ENCODE peak calls at places on chromosomes 6 and 20, in six cellular contexts. T, N, I, Y, C and V are unnamed samples.

GRCh38 chr20:31542201-31542842 is 28.1 kb downstream of the HM13 start:
- DNase-seq in T (no peak), N (no peak), I (no peak), Y (no peak), C (no peak), V (no peak)

GRCh38 chr20:59818911-59819310 is 114.5 kb downstream of the SYCP2 start:
- DNase-seq in T (no peak), N (no peak), I (no peak), Y (no peak), C (no peak), V (no peak)

GRCh38 chr6:46490425-46491200 is 636 bp downstream of the RCAN2 start:
- DNase-seq in T (no peak), N (no peak), I (no peak), Y (no peak), C (peak), V (no peak)

GRCh38 chr20:35492352-35492751 is 37.0 kb downstream of the CEP250 start:
- DNase-seq in T (no peak), N (no peak), I (no peak), Y (no peak), C (no peak), V (no peak)

GRCh38 chr6:28985396-28986164 is 19.5 kb downstream of the ZNF311 start:
- DNase-seq in T (peak), N (peak), I (peak), Y (peak), C (no peak), V (peak)

GRCh38 chr6:157258878-157259277 is 64.4 kb downstream of the TMEM242 start:
- DNase-seq in T (no peak), N (no peak), I (no peak), Y (no peak), C (no peak), V (no peak)

GRCh38 chr6:140366991-140367390 is 992.5 kb upstream of the CITED2 start:
- DNase-seq in T (no peak), N (no peak), I (no peak), Y (no peak), C (no peak), V (peak)

GRCh38 chr6:39153766-39154397 is 38.9 kb upstream of the SAYSD1 start:
- DNase-seq in T (no peak), N (no peak), I (no peak), Y (no peak), C (no peak), V (no peak)

GRCh38 chr20:32702706-32703425 is 29.1 kb upstream of the C20orf203 start:
- DNase-seq in T (no peak), N (no peak), I (no peak), Y (no peak), C (no peak), V (no peak)

GRCh38 chr20:63090682-63091571 is 84.2 kb upstream of the BHLHE23 start:
- DNase-seq in T (no peak), N (no peak), I (no peak), Y (no peak), C (no peak), V (no peak)

GRCh38 chr6:3209114-3210023 is 18.1 kb downstream of the TUBB2B start:
- DNase-seq in T (peak), N (peak), I (peak), Y (peak), C (peak), V (peak)

GRCh38 chr20:50464026-50464724 is 46.0 kb upstream of the PTPN1 start:
- DNase-seq in T (peak), N (no peak), I (peak), Y (no peak), C (peak), V (peak)

GRCh38 chr20:53752971-53753879 is 159.6 kb upstream of the ZNF217 start:
- DNase-seq in T (peak), N (no peak), I (no peak), Y (no peak), C (peak), V (peak)

GRCh38 chr20:9323622-9324021 is 190.8 kb upstream of the LAMP5 start:
- DNase-seq in T (peak), N (peak), I (peak), Y (peak), C (no peak), V (no peak)

GRCh38 chr6:149032318-149032598 is 285.3 kb upstream of the TAB2 start:
- DNase-seq in T (no peak), N (no peak), I (no peak), Y (no peak), C (no peak), V (no peak)

GRCh38 chr6:149032599-149033405 is 284.7 kb upstream of the TAB2 start:
- DNase-seq in T (peak), N (no peak), I (peak), Y (no peak), C (no peak), V (peak)

GRCh38 chr6:149033454-149034241 is 283.9 kb upstream of the TAB2 start:
- DNase-seq in T (no peak), N (no peak), I (no peak), Y (no peak), C (no peak), V (no peak)

GRCh38 chr6:149028767-149029405 is 282.1 kb downstream of the UST start:
- DNase-seq in T (peak), N (peak), I (peak), Y (no peak), C (peak), V (peak)

GRCh38 chr6:149031545-149032317 is 284.9 kb downstream of the UST start:
- DNase-seq in T (peak), N (peak), I (peak), Y (no peak), C (no peak), V (peak)
- TF ChIP-seq CEBPB in T (peak), N (peak), I (no peak), Y (no peak), C (no peak), V (peak)

GRCh38 chr6:148905901-148906300 is 159.1 kb downstream of the UST start:
- DNase-seq in T (no peak), N (no peak), I (no peak), Y (no peak), C (no peak), V (no peak)

GRCh38 chr6:148907573-148907972 is 160.7 kb downstream of the UST start:
- DNase-seq in T (no peak), N (no peak), I (no peak), Y (no peak), C (no peak), V (no peak)

GRCh38 chr6:148906386-148906785 is 159.6 kb downstream of the UST start:
- DNase-seq in T (no peak), N (no peak), I (no peak), Y (no peak), C (no peak), V (no peak)

GRCh38 chr6:148905111-148905870 is 158.5 kb downstream of the UST start:
- DNase-seq in T (no peak), N (no peak), I (no peak), Y (no peak), C (no peak), V (no peak)
- TF ChIP-seq CEBPB in T (no peak), N (no peak), I (no peak), Y (no peak), C (no peak), V (no peak)

DNA sequence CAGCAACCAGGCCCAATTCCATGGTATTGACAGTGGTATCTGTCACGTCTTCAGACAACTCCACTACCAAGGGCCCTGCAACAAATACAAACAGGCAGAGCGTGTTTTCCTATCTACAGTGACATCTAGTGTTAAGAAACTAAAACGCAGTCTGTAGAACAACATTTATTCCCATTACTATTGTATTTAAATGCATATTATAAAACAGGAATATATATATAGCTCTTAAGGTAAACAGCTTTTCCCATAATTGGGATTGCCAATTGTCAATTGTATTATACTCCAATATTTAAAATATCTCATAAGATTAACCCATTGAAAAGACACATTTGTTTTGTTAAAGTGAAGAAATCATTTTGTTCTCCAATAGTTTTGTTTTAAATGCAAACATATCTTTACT is 97.2 kb downstream of the KIF16B start:
- DNase-seq in T (peak), N (peak), I (peak), Y (no peak), C (peak), V (peak)
- TF ChIP-seq CEBPB in T (no peak), N (no peak), I (no peak), Y (no peak), C (no peak), V (no peak)

DNA sequence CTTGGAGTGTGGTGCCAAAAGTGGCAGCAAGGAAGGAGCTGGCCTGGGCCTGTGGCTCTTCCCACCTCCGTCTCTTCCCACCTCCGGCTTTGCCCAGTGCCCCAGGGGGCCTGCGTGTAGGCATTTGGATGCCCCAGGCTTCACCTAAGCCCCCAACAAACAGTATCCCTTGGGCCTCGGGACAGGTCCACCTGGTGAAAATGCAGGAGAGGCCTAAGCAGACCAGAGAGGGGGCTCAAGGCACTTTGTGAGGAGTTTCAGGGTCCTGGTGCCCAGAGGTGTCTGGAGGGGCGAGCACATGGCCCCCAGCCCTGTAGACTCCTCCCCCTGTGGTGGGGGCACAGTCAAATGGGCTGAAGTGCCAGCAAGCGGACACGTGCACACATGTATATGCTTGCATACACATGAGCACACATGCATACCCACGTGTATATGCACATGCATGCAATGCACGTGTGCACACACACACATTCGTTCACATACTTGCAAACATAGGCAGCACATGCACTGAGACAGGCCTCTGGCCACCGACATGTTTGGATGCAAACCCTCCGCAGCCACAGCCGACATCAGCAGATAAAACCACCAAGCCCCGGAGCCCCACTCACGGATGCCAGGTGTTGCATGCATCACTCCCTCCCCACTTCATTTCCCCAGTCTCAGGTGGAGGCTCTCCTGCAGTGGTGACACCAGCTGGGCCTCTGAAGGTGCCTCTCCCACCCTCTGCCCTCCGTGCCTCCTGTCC is 124.5 kb downstream of the TAF4 start:
- DNase-seq in T (no peak), N (no peak), I (no peak), Y (no peak), C (no peak), V (no peak)
- TF ChIP-seq CEBPB in T (no peak), N (no peak), I (no peak), Y (no peak), C (no peak), V (no peak)

GRCh38 chr6:6970851-6971250 is 136.9 kb upstream of the RREB1 start:
- DNase-seq in T (no peak), N (no peak), I (no peak), Y (no peak), C (no peak), V (no peak)

GRCh38 chr6:6968357-6968730 is 139.4 kb upstream of the RREB1 start:
- DNase-seq in T (no peak), N (no peak), I (no peak), Y (no peak), C (no peak), V (no peak)

GRCh38 chr6:6968731-6969552 is 138.8 kb upstream of the RREB1 start:
- DNase-seq in T (no peak), N (no peak), I (no peak), Y (no peak), C (peak), V (no peak)

GRCh38 chr6:6971369-6971768 is 136.4 kb upstream of the RREB1 start:
- DNase-seq in T (no peak), N (no peak), I (no peak), Y (no peak), C (no peak), V (no peak)

DNA sequence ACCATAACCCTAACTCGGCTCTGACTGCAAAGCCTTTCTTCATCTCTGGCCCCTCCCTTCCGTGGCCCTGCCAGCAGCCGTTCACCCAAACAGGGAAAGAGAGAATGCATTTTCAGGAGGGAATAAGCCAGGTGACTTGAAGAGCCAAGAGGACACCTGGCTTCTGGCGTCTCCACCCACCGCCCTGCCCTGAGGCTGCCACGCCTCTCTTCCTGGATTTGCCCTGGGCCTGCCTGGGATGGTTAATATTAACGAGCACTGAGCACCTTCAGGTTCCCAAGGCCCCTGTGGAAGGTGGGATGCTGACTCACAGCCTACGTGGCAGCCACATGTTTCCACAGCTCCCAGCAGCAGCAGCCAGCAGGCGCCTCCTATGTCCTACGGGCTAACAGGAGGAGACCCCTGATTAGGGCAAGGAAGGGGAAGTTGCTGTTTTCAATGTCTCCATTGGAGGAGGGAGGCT is 138.0 kb upstream of the RREB1 start:
- DNase-seq in T (peak), N (peak), I (peak), Y (no peak), C (peak), V (no peak)
- TF ChIP-seq CEBPB in T (no peak), N (no peak), I (no peak), Y (no peak), C (no peak), V (no peak)

GRCh38 chr6:12590901-12591300 is 125.7 kb upstream of the PHACTR1 start:
- DNase-seq in T (no peak), N (no peak), I (no peak), Y (no peak), C (no peak), V (no peak)

GRCh38 chr6:12594541-12594893 is 122.0 kb upstream of the PHACTR1 start:
- DNase-seq in T (no peak), N (no peak), I (no peak), Y (no peak), C (no peak), V (no peak)

GRCh38 chr6:12592634-12593033 is 123.9 kb upstream of the PHACTR1 start:
- DNase-seq in T (peak), N (no peak), I (no peak), Y (no peak), C (no peak), V (no peak)

GRCh38 chr6:12595161-12595792 is 121.3 kb upstream of the PHACTR1 start:
- DNase-seq in T (no peak), N (no peak), I (no peak), Y (no peak), C (no peak), V (peak)

GRCh38 chr6:12593720-12594540 is 122.6 kb upstream of the PHACTR1 start:
- DNase-seq in T (no peak), N (no peak), I (peak), Y (no peak), C (peak), V (no peak)
- TF ChIP-seq CEBPB in T (no peak), N (no peak), I (no peak), Y (no peak), C (no peak), V (no peak)

GRCh38 chr6:53317861-53318260 is 30.9 kb downstream of the ELOVL5 start:
- DNase-seq in T (no peak), N (no peak), I (no peak), Y (no peak), C (no peak), V (no peak)
- TF ChIP-seq CEBPB in T (no peak), N (no peak), I (no peak), Y (no peak), C (no peak), V (no peak)

GRCh38 chr20:56758706-56759105 is 129.6 kb downstream of the TFAP2C start:
- DNase-seq in T (no peak), N (no peak), I (no peak), Y (no peak), C (no peak), V (no peak)
- TF ChIP-seq CEBPB in T (no peak), N (no peak), I (no peak), Y (no peak), C (no peak), V (no peak)

DNA sequence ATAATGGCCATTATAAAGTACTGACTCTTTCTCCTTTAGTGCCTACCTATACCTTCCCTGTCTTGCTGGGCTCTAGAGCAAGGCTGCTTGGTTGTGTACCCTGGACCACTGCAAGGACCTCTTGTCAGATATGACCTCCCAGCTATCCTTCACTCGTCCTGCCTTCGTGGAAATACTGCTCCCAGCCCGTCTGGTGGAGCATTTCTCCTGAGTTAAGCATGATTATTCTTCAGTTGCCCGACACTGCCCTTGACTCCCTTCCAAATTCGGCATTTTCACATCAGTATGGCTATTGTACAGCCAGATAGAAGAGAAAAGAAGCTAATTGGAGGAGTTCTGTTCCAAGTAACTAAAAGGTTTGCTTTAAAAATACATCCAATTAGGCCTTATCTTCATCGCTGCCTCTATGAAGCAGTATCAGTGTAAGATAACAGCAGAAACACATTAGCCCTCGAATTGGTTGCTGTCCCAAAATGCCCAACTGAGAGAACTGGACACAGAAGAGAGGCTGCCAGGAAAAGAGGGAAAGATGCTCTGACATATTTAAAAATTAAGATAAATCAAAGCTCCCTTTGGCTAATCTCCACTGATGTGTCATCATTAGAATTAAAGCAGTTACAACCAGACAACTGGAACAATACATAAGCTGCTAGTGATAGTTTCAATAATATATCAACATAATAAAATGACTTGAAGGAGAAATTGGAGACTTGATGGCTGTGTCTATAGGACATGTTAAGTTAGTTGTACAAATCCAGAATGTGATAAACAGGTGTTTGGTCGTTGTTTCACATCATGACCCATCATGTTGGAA is 54.4 kb downstream of the OPRM1 start:
- DNase-seq in T (no peak), N (no peak), I (no peak), Y (no peak), C (no peak), V (no peak)
- TF ChIP-seq CEBPB in T (no peak), N (no peak), I (no peak), Y (no peak), C (no peak), V (no peak)